ENCODE peak calls at places on chromosomes 16 and 17, in four cellular contexts. U is colonic mucosa, O is upper lobe of right lung, Z is GM12878. K is an unnamed sample.

GRCh38 chr16:89696598-89697128 is 4.8 kb downstream of the SPATA2L start:
- DNase-seq in U (no peak), O (no peak), Z (no peak), K (no peak)

GRCh38 chr16:1296688-1297412 is 12.6 kb upstream of the UBE2I start:
- DNase-seq in U (peak), O (no peak), Z (no peak), K (peak)

GRCh38 chr17:15894258-15894657 is 50.7 kb upstream of the ADORA2B start:
- DNase-seq in U (no peak), O (peak), Z (no peak), K (no peak)

GRCh38 chr16:69036399-69037091 is 68.9 kb upstream of the HAS3 start:
- DNase-seq in U (no peak), O (no peak), Z (no peak), K (no peak)

GRCh38 chr17:11853321-11854151 is 143.7 kb downstream of the ZNF18 start:
- DNase-seq in U (no peak), O (no peak), Z (no peak), K (no peak)

GRCh38 chr17:63433746-63434591 is 12.1 kb downstream of the CYB561 start:
- DNase-seq in U (peak), O (no peak), Z (no peak), K (peak)

GRCh38 chr16:55370762-55371482 is 46.9 kb downstream of the IRX6 start:
- DNase-seq in U (peak), O (peak), Z (no peak), K (peak)

GRCh38 chr17:15963670-15964110 is 18.8 kb downstream of the ADORA2B start:
- DNase-seq in U (no peak), O (no peak), Z (no peak), K (peak)

GRCh38 chr16:72241930-72242329 is 70.0 kb upstream of the PMFBP1 start:
- DNase-seq in U (peak), O (no peak), Z (no peak), K (peak)

GRCh38 chr16:23905027-23905426 is 69.2 kb downstream of the PRKCB start:
- DNase-seq in U (no peak), O (no peak), Z (no peak), K (peak)

GRCh38 chr16:18943414-18943813 is 17.2 kb upstream of the SMG1 start:
- DNase-seq in U (no peak), O (peak), Z (no peak), K (no peak)

GRCh38 chr17:68319420-68320162 is 28.3 kb downstream of the ARSG start:
- DNase-seq in U (no peak), O (no peak), Z (peak), K (no peak)

GRCh38 chr17:42798383-42799380 is at the start of the genes CNTD1 and COA3:
- DNase-seq in U (peak), O (peak), Z (peak), K (peak)

GRCh38 chr17:39306028-39306427 is 80.3 kb upstream of the STAC2 start:
- DNase-seq in U (no peak), O (no peak), Z (no peak), K (no peak)

GRCh38 chr16:64910351-64910750 is 211.5 kb downstream of the CDH11 start:
- DNase-seq in U (peak), O (no peak), Z (no peak), K (peak)

GRCh38 chr17:29929544-29930398 is at the start of gene SSH2:
- DNase-seq in U (peak), O (peak), Z (peak), K (peak)

GRCh38 chr17:6420173-6420641 is 14.7 kb downstream of the AIPL1 start:
- DNase-seq in U (no peak), O (peak), Z (no peak), K (no peak)

GRCh38 chr17:32803544-32803943 is 73.4 kb downstream of the MYO1D start:
- DNase-seq in U (no peak), O (no peak), Z (no peak), K (no peak)

GRCh38 chr17:73815474-73815873 is 171.2 kb upstream of the SDK2 start:
- DNase-seq in U (no peak), O (no peak), Z (no peak), K (no peak)

GRCh38 chr17:73803867-73804539 is 159.8 kb upstream of the SDK2 start:
- DNase-seq in U (no peak), O (no peak), Z (no peak), K (no peak)

GRCh38 chr17:77596491-77597420 is 361.7 kb upstream of the TNRC6C start:
- DNase-seq in U (no peak), O (peak), Z (no peak), K (no peak)
- TF ChIP-seq CTCF in U (no peak), O (no peak), Z (no peak), K (no peak)

GRCh38 chr17:49035470-49036269 is 38.5 kb downstream of the IGF2BP1 start:
- DNase-seq in U (peak), O (no peak), Z (no peak), K (peak)
- H3K4me3 ChIP-seq in U (no peak), O (no peak), Z (no peak), K (peak)

GRCh38 chr17:57313276-57313835 is 57.0 kb downstream of the MSI2 start:
- DNase-seq in U (no peak), O (no peak), Z (no peak), K (no peak)

GRCh38 chr17:57316361-57316760 is 60.0 kb downstream of the MSI2 start:
- DNase-seq in U (no peak), O (no peak), Z (no peak), K (no peak)

GRCh38 chr17:57317016-57317415 is 60.7 kb downstream of the MSI2 start:
- DNase-seq in U (no peak), O (no peak), Z (no peak), K (no peak)

GRCh38 chr17:57312242-57312641 is 55.9 kb downstream of the MSI2 start:
- DNase-seq in U (no peak), O (no peak), Z (no peak), K (no peak)

DNA sequence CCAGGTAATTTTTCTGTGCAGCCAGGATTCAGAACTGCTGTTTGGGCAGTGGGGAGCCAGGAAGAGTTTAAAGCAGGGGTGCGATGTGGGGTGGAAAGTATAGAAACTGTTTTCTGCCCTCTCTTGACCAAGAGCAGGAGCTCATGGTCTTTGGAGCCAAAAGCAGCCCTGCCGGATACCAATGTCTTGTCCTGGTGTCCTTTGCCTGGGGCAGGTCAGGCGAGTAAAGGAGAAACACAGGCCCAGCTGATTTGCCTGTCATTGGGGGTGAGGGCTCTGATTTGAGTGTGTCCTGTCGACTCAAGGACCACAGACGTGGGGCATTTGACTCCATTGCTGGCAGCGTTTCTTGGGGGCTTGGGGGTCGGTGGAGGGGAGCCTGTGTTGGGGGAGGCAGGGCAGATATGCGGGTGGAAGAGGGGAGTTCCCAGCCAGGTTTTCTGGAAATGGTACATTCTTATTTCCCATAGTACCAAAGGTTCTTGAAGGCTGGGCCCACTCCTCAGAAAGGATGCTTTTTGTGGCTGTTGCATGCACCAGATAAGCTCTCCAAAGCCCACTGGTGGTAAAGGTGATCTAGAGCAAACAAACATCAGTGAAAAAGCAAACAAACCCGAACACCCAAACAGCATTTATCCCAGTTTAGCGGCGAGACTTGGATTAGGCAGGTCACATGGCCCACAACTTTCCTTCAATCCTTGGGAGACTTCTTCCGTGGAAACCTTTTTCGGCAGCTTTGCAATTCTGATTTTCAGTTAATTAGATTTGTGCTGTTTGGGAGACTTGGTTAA is 58.9 kb downstream of the MSI2 start:
- DNase-seq in U (no peak), O (no peak), Z (no peak), K (no peak)
- H3K27ac ChIP-seq in U (no peak), O (no peak), Z (no peak), K (no peak)

GRCh38 chr16:6081320-6081976 is 983.9 kb upstream of the EEF2KMT start:
- DNase-seq in U (peak), O (no peak), Z (no peak), K (no peak)
- TF ChIP-seq CTCF in U (peak), O (peak), Z (peak), K (peak)

GRCh38 chr17:1561420-1562177 is 993 bp downstream of the PITPNA start:
- DNase-seq in U (peak), O (peak), Z (no peak), K (no peak)

GRCh38 chr17:1559743-1560581 is 2.6 kb downstream of the PITPNA start:
- DNase-seq in U (peak), O (no peak), Z (no peak), K (no peak)

GRCh38 chr17:1562178-1562643 is 381 bp downstream of the PITPNA start:
- DNase-seq in U (peak), O (peak), Z (no peak), K (no peak)

GRCh38 chr17:1559047-1559742 is 3.4 kb downstream of the PITPNA start:
- DNase-seq in U (no peak), O (no peak), Z (no peak), K (no peak)

GRCh38 chr17:1560582-1561170 is 1.9 kb downstream of the PITPNA start:
- DNase-seq in U (no peak), O (no peak), Z (no peak), K (no peak)
- H3K4me3 ChIP-seq in U (peak), O (no peak), Z (peak), K (peak)

GRCh38 chr17:48545539-48545938 is 630 bp upstream of the HOXB2 start:
- DNase-seq in U (no peak), O (no peak), Z (no peak), K (no peak)

GRCh38 chr17:48543854-48544355 is 1.0 kb downstream of the HOXB2 start:
- DNase-seq in U (no peak), O (no peak), Z (no peak), K (no peak)

GRCh38 chr17:48545022-48545376 is at the start of gene HOXB2:
- DNase-seq in U (no peak), O (no peak), Z (no peak), K (no peak)

GRCh38 chr17:48542956-48543853 is 1.7 kb downstream of the HOXB2 start:
- DNase-seq in U (peak), O (no peak), Z (no peak), K (peak)

DNA sequence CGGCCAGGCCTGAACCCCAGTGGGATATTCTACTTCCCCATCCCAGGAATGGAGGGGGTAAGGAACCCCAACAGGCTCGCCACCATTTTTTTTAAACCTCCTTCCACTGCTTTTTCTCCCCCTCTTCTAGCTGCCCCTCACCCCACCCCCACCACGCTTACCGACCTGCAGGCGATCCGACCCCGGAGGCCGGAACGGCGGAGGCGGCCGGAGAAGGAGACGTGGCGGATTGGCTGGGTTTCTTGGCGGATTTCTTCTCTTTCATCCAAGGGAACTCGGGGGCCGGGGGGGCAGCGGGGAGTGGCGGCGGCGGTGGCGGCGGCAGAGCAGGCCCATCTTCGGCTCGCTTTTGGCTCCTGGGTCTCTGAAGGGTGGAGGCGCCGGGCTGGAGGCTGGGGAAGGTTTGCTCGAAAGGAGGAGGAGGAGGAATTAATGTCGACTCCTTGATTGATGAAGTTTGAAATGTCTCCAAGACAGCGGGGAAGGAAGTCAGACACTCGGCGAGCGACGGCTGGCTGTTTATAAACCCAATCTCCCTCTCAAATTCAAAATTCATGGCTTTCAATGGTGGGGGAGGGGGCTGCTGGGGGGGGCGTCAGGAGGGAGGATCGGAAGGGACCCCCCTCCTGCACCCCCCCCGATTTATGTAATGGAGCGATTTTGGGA is 420 bp downstream of the HOXB2 start:
- DNase-seq in U (peak), O (peak), Z (no peak), K (no peak)
- H3K27ac ChIP-seq in U (peak), O (peak), Z (peak), K (no peak)

K was measured in brain microvascular endothelial cell.